ENCODE peak calls at places on chromosomes 7 and 10, in six cellular contexts. One of them, this sample, is unnamed.

GRCh38 chr7:103025341-103025740 is 49.3 kb downstream of the FBXL13 start:
- DNase-seq in iris pigment epithelial cell: no peak
- DNase-seq in left ventricle myocardium inferior: no peak
- DNase-seq in cardiac fibroblast: no peak
- DNase-seq in Caco-2: no peak
- DNase-seq in Ammon's horn: no peak
- DNase-seq in this sample: no peak

GRCh38 chr7:121042899-121043298 is 54.4 kb downstream of the CPED1 start:
- DNase-seq in iris pigment epithelial cell: no peak
- DNase-seq in left ventricle myocardium inferior: no peak
- DNase-seq in cardiac fibroblast: no peak
- DNase-seq in Caco-2: no peak
- DNase-seq in Ammon's horn: no peak
- DNase-seq in this sample: no peak

GRCh38 chr7:24858108-24858977 is 101.1 kb upstream of the GSDME start:
- DNase-seq in iris pigment epithelial cell: no peak
- DNase-seq in left ventricle myocardium inferior: no peak
- DNase-seq in cardiac fibroblast: no peak
- DNase-seq in Caco-2: no peak
- DNase-seq in Ammon's horn: no peak
- DNase-seq in this sample: no peak

GRCh38 chr10:108039821-108040584 is 875.5 kb upstream of the SORCS1 start:
- DNase-seq in iris pigment epithelial cell: no peak
- DNase-seq in left ventricle myocardium inferior: no peak
- DNase-seq in cardiac fibroblast: no peak
- DNase-seq in Caco-2: no peak
- DNase-seq in Ammon's horn: no peak
- DNase-seq in this sample: no peak

GRCh38 chr7:136869991-136870798 is 1.7 kb downstream of the CHRM2 start:
- DNase-seq in iris pigment epithelial cell: peak
- DNase-seq in left ventricle myocardium inferior: peak
- DNase-seq in cardiac fibroblast: peak
- DNase-seq in Caco-2: no peak
- DNase-seq in Ammon's horn: no peak
- DNase-seq in this sample: peak

GRCh38 chr7:117385340-117386124 is 41.8 kb downstream of the ASZ1 start:
- DNase-seq in iris pigment epithelial cell: peak
- DNase-seq in left ventricle myocardium inferior: no peak
- DNase-seq in cardiac fibroblast: peak
- DNase-seq in Caco-2: no peak
- DNase-seq in Ammon's horn: peak
- DNase-seq in this sample: peak

GRCh38 chr7:2214636-2215035 is 18.1 kb downstream of the MAD1L1 start:
- DNase-seq in iris pigment epithelial cell: no peak
- DNase-seq in left ventricle myocardium inferior: no peak
- DNase-seq in cardiac fibroblast: no peak
- DNase-seq in Caco-2: no peak
- DNase-seq in Ammon's horn: peak
- DNase-seq in this sample: no peak

GRCh38 chr7:99918959-99919813 is at the start of gene TRIM4:
- DNase-seq in iris pigment epithelial cell: peak
- DNase-seq in left ventricle myocardium inferior: peak
- DNase-seq in cardiac fibroblast: peak
- DNase-seq in Caco-2: peak
- DNase-seq in Ammon's horn: peak
- DNase-seq in this sample: peak

GRCh38 chr10:82308641-82309040 is 433.6 kb downstream of the NRG3 start:
- DNase-seq in iris pigment epithelial cell: no peak
- DNase-seq in left ventricle myocardium inferior: no peak
- DNase-seq in cardiac fibroblast: no peak
- DNase-seq in Caco-2: no peak
- DNase-seq in Ammon's horn: no peak
- DNase-seq in this sample: no peak

GRCh38 chr10:28479927-28480326 is 53.0 kb upstream of the WAC start:
- DNase-seq in iris pigment epithelial cell: no peak
- DNase-seq in left ventricle myocardium inferior: no peak
- DNase-seq in cardiac fibroblast: no peak
- DNase-seq in Caco-2: no peak
- DNase-seq in Ammon's horn: no peak
- DNase-seq in this sample: no peak

GRCh38 chr7:25750738-25751529 is 401.1 kb upstream of the NFE2L3 start:
- DNase-seq in iris pigment epithelial cell: no peak
- DNase-seq in left ventricle myocardium inferior: no peak
- DNase-seq in cardiac fibroblast: peak
- DNase-seq in Caco-2: no peak
- DNase-seq in Ammon's horn: peak
- DNase-seq in this sample: no peak

GRCh38 chr7:49643321-49643720 is 130.1 kb upstream of the VWC2 start:
- DNase-seq in iris pigment epithelial cell: no peak
- DNase-seq in left ventricle myocardium inferior: peak
- DNase-seq in cardiac fibroblast: no peak
- DNase-seq in Caco-2: no peak
- DNase-seq in Ammon's horn: peak
- DNase-seq in this sample: no peak

GRCh38 chr7:264541-265191 is 25.3 kb upstream of the FOXL3 start:
- DNase-seq in iris pigment epithelial cell: no peak
- DNase-seq in left ventricle myocardium inferior: no peak
- DNase-seq in cardiac fibroblast: no peak
- DNase-seq in Caco-2: peak
- DNase-seq in Ammon's horn: no peak
- DNase-seq in this sample: no peak

GRCh38 chr7:78333530-78333929 is 535.0 kb downstream of the PHTF2 start:
- DNase-seq in iris pigment epithelial cell: no peak
- DNase-seq in left ventricle myocardium inferior: no peak
- DNase-seq in cardiac fibroblast: no peak
- DNase-seq in Caco-2: no peak
- DNase-seq in Ammon's horn: no peak
- DNase-seq in this sample: no peak

GRCh38 chr7:88184848-88185304 is 35.0 kb downstream of the SRI start:
- DNase-seq in iris pigment epithelial cell: no peak
- DNase-seq in left ventricle myocardium inferior: no peak
- DNase-seq in cardiac fibroblast: peak
- DNase-seq in Caco-2: no peak
- DNase-seq in Ammon's horn: no peak
- DNase-seq in this sample: peak

GRCh38 chr7:44307301-44307900 is 18.0 kb downstream of the CAMK2B start:
- DNase-seq in iris pigment epithelial cell: peak
- DNase-seq in left ventricle myocardium inferior: no peak
- DNase-seq in cardiac fibroblast: peak
- DNase-seq in Caco-2: no peak
- DNase-seq in Ammon's horn: no peak
- DNase-seq in this sample: peak

GRCh38 chr10:2120781-2121180 is 383.5 kb upstream of the ADARB2 start:
- DNase-seq in iris pigment epithelial cell: no peak
- DNase-seq in left ventricle myocardium inferior: no peak
- DNase-seq in cardiac fibroblast: no peak
- DNase-seq in Caco-2: no peak
- DNase-seq in Ammon's horn: peak
- DNase-seq in this sample: no peak

GRCh38 chr10:48523820-48524758 is 80.8 kb downstream of the ARHGAP22 start:
- DNase-seq in iris pigment epithelial cell: peak
- DNase-seq in left ventricle myocardium inferior: no peak
- DNase-seq in cardiac fibroblast: peak
- DNase-seq in Caco-2: peak
- DNase-seq in Ammon's horn: no peak
- DNase-seq in this sample: no peak

GRCh38 chr7:20598479-20599419 is 16.7 kb upstream of the ABCB5 start:
- DNase-seq in iris pigment epithelial cell: peak
- DNase-seq in left ventricle myocardium inferior: no peak
- DNase-seq in cardiac fibroblast: peak
- DNase-seq in Caco-2: peak
- DNase-seq in Ammon's horn: peak
- DNase-seq in this sample: peak

GRCh38 chr7:82469207-82469606 is 25.6 kb upstream of the CACNA2D1 start:
- DNase-seq in iris pigment epithelial cell: no peak
- DNase-seq in left ventricle myocardium inferior: no peak
- DNase-seq in cardiac fibroblast: no peak
- DNase-seq in Caco-2: no peak
- DNase-seq in Ammon's horn: peak
- DNase-seq in this sample: no peak

GRCh38 chr7:127911968-127912511 is 119.2 kb downstream of the LRRC4 start:
- DNase-seq in iris pigment epithelial cell: no peak
- DNase-seq in left ventricle myocardium inferior: no peak
- DNase-seq in cardiac fibroblast: no peak
- DNase-seq in Caco-2: no peak
- DNase-seq in Ammon's horn: no peak
- DNase-seq in this sample: no peak

GRCh38 chr10:124353896-124354295 is 64.8 kb downstream of the OAT start:
- DNase-seq in iris pigment epithelial cell: no peak
- DNase-seq in left ventricle myocardium inferior: no peak
- DNase-seq in cardiac fibroblast: no peak
- DNase-seq in Caco-2: no peak
- DNase-seq in Ammon's horn: no peak
- DNase-seq in this sample: no peak

GRCh38 chr7:17185690-17186070 is 112.8 kb upstream of the AHR start:
- DNase-seq in iris pigment epithelial cell: peak
- DNase-seq in left ventricle myocardium inferior: no peak
- DNase-seq in cardiac fibroblast: peak
- DNase-seq in Caco-2: no peak
- DNase-seq in Ammon's horn: peak
- DNase-seq in this sample: peak

GRCh38 chr7:984361-985126 is 1.6 kb downstream of the CYP2W1 start:
- DNase-seq in iris pigment epithelial cell: no peak
- DNase-seq in left ventricle myocardium inferior: no peak
- DNase-seq in cardiac fibroblast: no peak
- DNase-seq in Caco-2: no peak
- DNase-seq in Ammon's horn: no peak
- DNase-seq in this sample: no peak